ENCODE peak calls at places on chromosomes 2 and 18, in eight cellular contexts. N, M, H, Q, P, U, K and X are unnamed samples.

GRCh38 chr2:105739408-105739807 is 5.3 kb upstream of the NCK2 start:
- DNase-seq in K (no peak), H (no peak), M (no peak), U (no peak), Q (no peak), N (no peak), P (no peak), X (no peak)

GRCh38 chr2:120796094-120796493 is 60.4 kb downstream of the GLI2 start:
- DNase-seq in U (no peak), M (no peak), P (no peak), K (no peak), N (no peak), H (no peak), Q (no peak), X (no peak)

GRCh38 chr18:6795307-6795706 is 65.8 kb downstream of the ARHGAP28 start:
- DNase-seq in N (peak), M (no peak), Q (no peak), K (peak), H (peak), U (no peak), P (no peak), X (no peak)

GRCh38 chr18:75727479-75727878 is 300.0 kb upstream of the SMIM21 start:
- DNase-seq in P (peak), U (no peak), M (no peak), H (peak), Q (peak), K (peak), N (peak), X (peak)

GRCh38 chr2:39587641-39588040 is 78.1 kb upstream of the TMEM178A start:
- DNase-seq in M (no peak), H (no peak), Q (no peak), P (no peak), N (no peak), U (no peak), K (no peak), X (no peak)

GRCh38 chr2:74834806-74835755 is 1.2 kb downstream of the HK2 start:
- DNase-seq in U (peak), M (peak), Q (peak), P (peak), K (peak), N (peak), H (peak), X (no peak)

GRCh38 chr2:198144621-198145020 is 340.2 kb downstream of the PLCL1 start:
- DNase-seq in Q (no peak), H (no peak), M (no peak), U (no peak), N (no peak), K (no peak), P (no peak), X (no peak)

GRCh38 chr2:70921031-70921430 is 14.7 kb upstream of the ATP6V1B1 start:
- DNase-seq in K (no peak), Q (no peak), M (no peak), N (no peak), H (peak), U (no peak), P (no peak), X (no peak)

GRCh38 chr2:234763051-234763909 is 188.5 kb upstream of the SH3BP4 start:
- DNase-seq in N (peak), P (peak), Q (no peak), H (no peak), U (no peak), M (no peak), K (peak), X (no peak)

GRCh38 chr2:240498171-240498957 is 59.4 kb downstream of the ANKMY1 start:
- DNase-seq in M (no peak), P (no peak), K (no peak), N (no peak), U (no peak), H (peak), Q (peak), X (no peak)

GRCh38 chr18:78431606-78432005 is 548.0 kb upstream of the SALL3 start:
- DNase-seq in P (no peak), U (no peak), H (no peak), K (no peak), N (no peak), M (no peak), Q (no peak), X (no peak)

GRCh38 chr2:123098618-123099017 is 926.5 kb upstream of the CNTNAP5 start:
- DNase-seq in U (no peak), N (no peak), Q (no peak), K (no peak), M (no peak), H (no peak), P (no peak), X (no peak)

GRCh38 chr2:23806665-23807064 is 120.3 kb downstream of the ATAD2B start:
- DNase-seq in U (no peak), M (no peak), H (no peak), P (no peak), K (no peak), N (no peak), Q (no peak), X (no peak)

GRCh38 chr2:240364961-240365775 is 70.3 kb upstream of the GPC1 start:
- DNase-seq in Q (no peak), M (no peak), N (no peak), K (no peak), U (no peak), H (no peak), P (no peak), X (no peak)

GRCh38 chr2:29697715-29698114 is 223.7 kb downstream of the ALK start:
- DNase-seq in P (no peak), K (no peak), N (no peak), H (no peak), M (no peak), Q (no peak), U (no peak), X (no peak)

GRCh38 chr2:147482111-147482510 is 362.7 kb upstream of the ACVR2A start:
- DNase-seq in N (no peak), Q (no peak), U (no peak), K (no peak), M (no peak), H (no peak), P (no peak), X (no peak)

DNA sequence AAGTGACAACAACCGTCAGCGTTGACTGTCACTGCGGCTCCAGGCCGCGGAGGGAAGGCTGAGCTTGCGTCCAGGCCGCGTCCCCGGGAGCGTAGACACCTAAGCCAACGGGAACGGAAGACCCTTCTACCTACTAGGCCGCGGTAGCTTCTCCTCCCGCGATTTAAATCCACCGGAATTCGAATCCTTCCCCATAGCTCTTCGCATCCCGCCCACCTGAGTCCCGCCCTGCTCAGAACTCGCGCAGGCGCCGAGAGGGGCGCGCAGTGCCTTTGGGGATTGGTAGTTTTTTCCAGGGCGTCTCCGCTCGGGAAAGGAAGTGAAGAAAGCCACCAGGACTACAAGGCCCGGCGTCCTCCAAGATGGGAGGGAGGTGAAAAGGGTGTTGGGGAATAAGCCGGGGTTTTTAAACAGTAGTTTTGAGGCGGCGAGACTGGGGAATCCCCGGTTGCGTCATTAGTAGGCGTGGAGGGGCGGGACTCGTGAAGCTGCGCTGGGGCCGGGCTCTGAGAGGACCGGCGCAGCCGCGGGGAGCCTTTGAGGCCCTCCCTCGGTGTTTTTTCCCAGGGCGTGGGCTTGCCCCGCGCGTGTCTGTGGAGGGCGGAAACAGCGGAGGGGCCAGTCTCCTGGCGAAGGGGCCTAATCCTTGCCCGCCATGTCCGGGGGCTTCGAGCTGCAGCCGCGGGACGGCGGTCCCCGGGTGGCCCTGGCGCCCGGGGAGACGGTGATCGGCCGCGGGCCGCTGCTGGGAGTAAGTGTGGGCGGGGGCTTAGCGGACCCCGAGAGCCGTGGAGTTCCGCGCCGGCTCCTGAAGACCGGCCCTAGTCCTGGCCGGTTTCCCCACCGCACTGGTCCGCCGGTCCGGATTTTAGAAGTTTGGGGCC is at the start of the genes APLF and FBXO48:
- DNase-seq in U (peak), K (peak), M (peak), P (peak), N (peak), H (peak), Q (peak), X (peak)
- TF ChIP-seq CTCF in U (no peak), K (no peak), M (no peak), P (no peak), N (no peak), H (no peak), Q (no peak), X (no peak)

GRCh38 chr2:165697727-165698620 is 96.1 kb downstream of the GALNT3 start:
- DNase-seq in U (no peak), P (no peak), N (no peak), M (no peak), K (no peak), Q (no peak), H (no peak), X (no peak)
- TF ChIP-seq CTCF in U (no peak), P (no peak), N (no peak), M (no peak), K (no peak), Q (no peak), H (no peak), X (no peak)

DNA sequence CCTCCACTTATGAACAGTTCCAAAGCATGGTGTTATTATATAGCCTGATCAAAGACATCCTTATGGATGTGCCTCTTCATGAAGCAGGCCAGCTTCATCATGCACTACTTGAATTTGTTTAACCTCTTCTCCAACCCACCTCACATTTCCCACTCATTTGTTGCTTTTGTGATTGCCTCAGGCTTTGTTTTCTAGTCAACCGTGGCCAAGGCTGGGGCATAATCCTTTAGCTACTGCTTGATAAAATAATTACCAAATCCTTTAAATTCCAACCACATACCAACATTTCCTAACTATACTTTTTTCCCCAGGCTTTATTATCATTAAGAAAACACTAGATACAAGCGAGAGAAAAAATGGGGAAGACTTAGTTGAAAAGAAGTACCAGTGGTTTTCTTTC is 39.6 kb upstream of the SCN1A start:
- DNase-seq in P (no peak), N (no peak), H (no peak), K (peak), U (no peak), M (no peak), Q (no peak), X (peak)
- TF ChIP-seq CTCF in P (no peak), N (no peak), H (no peak), K (no peak), U (no peak), M (no peak), Q (no peak), X (no peak)

GRCh38 chr2:174830561-174830960 is 66.3 kb upstream of the CHRNA1 start:
- DNase-seq in N (no peak), K (no peak), H (no peak), M (no peak), P (no peak), U (no peak), Q (no peak), X (no peak)
- TF ChIP-seq CTCF in N (no peak), K (no peak), H (no peak), M (no peak), P (no peak), U (no peak), Q (no peak), X (no peak)

DNA sequence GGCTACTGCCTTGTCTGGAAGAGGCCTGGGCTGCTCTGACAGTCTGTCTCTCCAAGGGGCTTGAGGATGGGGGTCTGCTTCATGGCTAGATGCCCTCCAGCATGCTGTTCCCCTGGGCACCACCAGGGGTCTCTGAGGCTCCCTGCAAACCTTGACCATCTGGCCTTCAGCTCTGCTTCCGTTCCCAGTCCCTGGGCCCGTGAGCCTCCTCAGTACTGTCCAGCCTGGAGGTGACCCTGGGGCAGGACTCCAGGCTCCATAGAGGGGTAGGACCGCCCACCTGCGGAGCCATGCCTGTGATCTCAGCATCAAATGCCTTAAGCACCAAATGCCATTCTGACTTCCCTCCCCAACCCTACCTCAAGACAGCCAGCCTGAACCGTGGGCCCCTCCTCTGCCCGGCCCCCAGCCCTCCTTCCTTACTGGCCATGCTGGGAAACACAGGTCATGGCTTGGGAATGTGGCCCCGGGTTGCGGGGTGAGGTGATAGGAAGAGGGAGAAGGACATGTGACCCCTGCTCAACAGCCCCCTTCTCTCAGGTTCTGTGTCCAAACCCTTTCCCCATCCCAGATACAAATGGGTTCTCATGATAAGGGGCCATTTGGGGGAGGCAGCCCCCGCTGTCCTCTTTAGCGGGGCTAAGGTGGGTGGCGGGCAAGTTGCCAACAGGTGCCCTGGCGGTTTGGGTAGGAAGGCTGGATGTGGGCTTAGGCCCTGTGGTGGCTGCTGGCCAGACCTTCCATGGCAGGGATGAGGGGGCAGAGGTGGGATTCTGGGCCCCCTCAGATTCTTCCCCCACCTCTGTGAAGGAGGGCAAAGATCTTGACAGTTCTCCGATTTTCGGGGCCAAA is 25.0 kb downstream of the SPEG start:
- DNase-seq in P (peak), M (no peak), N (peak), H (peak), K (peak), U (peak), Q (peak), X (peak)
- TF ChIP-seq CTCF in P (peak), M (peak), N (peak), H (peak), K (peak), U (peak), Q (peak), X (peak)

DNA sequence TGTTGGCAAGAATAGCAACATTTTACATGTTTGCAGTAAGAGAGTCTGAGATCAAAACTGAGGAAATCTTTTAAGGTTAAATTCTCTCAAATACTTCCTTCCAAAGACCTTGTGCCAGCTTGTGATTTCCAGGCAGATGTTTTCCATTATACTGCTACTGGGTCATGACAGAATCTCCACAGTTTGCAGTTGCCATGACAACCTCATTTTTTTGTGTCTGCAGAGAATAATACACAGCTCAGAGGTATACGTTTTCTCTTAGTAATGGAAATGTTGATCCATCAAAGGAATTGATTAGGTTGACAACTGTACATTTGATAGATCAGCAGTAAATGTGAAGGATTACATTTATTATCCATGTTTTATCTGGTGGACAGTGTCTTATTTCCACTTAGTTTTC is 29.1 kb upstream of the CSRNP3 start:
- DNase-seq in M (no peak), H (peak), N (peak), P (no peak), U (peak), K (peak), Q (no peak), X (peak)
- TF ChIP-seq CTCF in M (no peak), H (no peak), N (no peak), P (no peak), U (no peak), K (no peak), Q (no peak), X (no peak)

GRCh38 chr18:42734520-42734919 is 381.0 kb downstream of the RIT2 start:
- DNase-seq in M (no peak), Q (no peak), K (no peak), H (no peak), U (no peak), N (no peak), P (no peak), X (no peak)

GRCh38 chr18:42736074-42736473 is 379.4 kb downstream of the RIT2 start:
- DNase-seq in M (no peak), Q (no peak), P (no peak), U (no peak), N (no peak), H (no peak), K (no peak), X (no peak)

GRCh38 chr18:42730272-42730671 is 385.2 kb downstream of the RIT2 start:
- DNase-seq in N (no peak), Q (no peak), U (no peak), H (no peak), P (no peak), K (peak), M (no peak), X (no peak)
- TF ChIP-seq CTCF in N (no peak), Q (no peak), U (no peak), H (peak), P (peak), K (peak), M (no peak), X (peak)